ENCODE peak calls at places on chromosome 12, in five cellular contexts. One of them, this sample, is unnamed.

GRCh38 chr12:45669093-45669492 is 60.4 kb upstream of the ARID2 start:
- DNase-seq in H1: no peak
- DNase-seq in tibial artery: no peak
- DNase-seq in A673: no peak
- DNase-seq in heart right ventricle: no peak
- DNase-seq in this sample: no peak

GRCh38 chr12:47397664-47398281 is 308.1 kb downstream of the RPAP3 start:
- DNase-seq in A673: peak; percentile 87
- DNase-seq in heart right ventricle: no peak
- DNase-seq in tibial artery: no peak
- DNase-seq in H1: no peak
- DNase-seq in this sample: peak; percentile 68

GRCh38 chr12:54251667-54252284 is 28.1 kb downstream of the CBX5 start:
- DNase-seq in heart right ventricle: no peak
- DNase-seq in tibial artery: no peak
- DNase-seq in H1: no peak
- DNase-seq in A673: peak; percentile 71
- DNase-seq in this sample: peak; percentile 59

GRCh38 chr12:83823386-83824045 is 1089.1 kb downstream of the SLC6A15 start:
- DNase-seq in H1: peak; percentile 78
- DNase-seq in A673: peak; percentile 67
- DNase-seq in tibial artery: no peak
- DNase-seq in heart right ventricle: peak; percentile 43
- DNase-seq in this sample: peak; percentile 35

GRCh38 chr12:238736-239398 is 23.8 kb downstream of the SLC6A13 start:
- DNase-seq in tibial artery: no peak
- DNase-seq in A673: no peak
- DNase-seq in H1: no peak
- DNase-seq in heart right ventricle: no peak
- DNase-seq in this sample: no peak

GRCh38 chr12:111405856-111406473 is at the start of gene SH2B3:
- DNase-seq in A673: no peak
- DNase-seq in tibial artery: no peak
- DNase-seq in H1: no peak
- DNase-seq in heart right ventricle: no peak
- DNase-seq in this sample: no peak

GRCh38 chr12:72271741-72272661 is at the start of gene TRHDE:
- DNase-seq in heart right ventricle: peak; percentile 23
- DNase-seq in H1: peak; percentile 75
- DNase-seq in tibial artery: peak; percentile 70
- DNase-seq in A673: peak; percentile 84
- DNase-seq in this sample: peak; percentile 20

GRCh38 chr12:30088259-30088995 is 304.7 kb upstream of the TMTC1 start:
- DNase-seq in H1: no peak
- DNase-seq in A673: no peak
- DNase-seq in heart right ventricle: no peak
- DNase-seq in tibial artery: no peak
- DNase-seq in this sample: no peak

GRCh38 chr12:101573743-101574142 is 21.0 kb upstream of the MYBPC1 start:
- DNase-seq in H1: no peak
- DNase-seq in A673: no peak
- DNase-seq in tibial artery: no peak
- DNase-seq in heart right ventricle: no peak
- DNase-seq in this sample: no peak

GRCh38 chr12:42935756-42936155 is 346.2 kb upstream of the PRICKLE1 start:
- DNase-seq in tibial artery: no peak
- DNase-seq in H1: no peak
- DNase-seq in heart right ventricle: no peak
- DNase-seq in A673: no peak
- DNase-seq in this sample: no peak

GRCh38 chr12:11743333-11743732 is 93.9 kb downstream of the ETV6 start:
- DNase-seq in tibial artery: no peak
- DNase-seq in A673: no peak
- DNase-seq in heart right ventricle: no peak
- DNase-seq in H1: no peak
- DNase-seq in this sample: no peak

GRCh38 chr12:128323526-128323925 is 56.6 kb downstream of the TMEM132C start:
- DNase-seq in heart right ventricle: no peak
- DNase-seq in A673: no peak
- DNase-seq in tibial artery: no peak
- DNase-seq in H1: no peak
- DNase-seq in this sample: no peak

GRCh38 chr12:12999959-13000615 is at the start of gene HEBP1:
- DNase-seq in tibial artery: peak; percentile 97
- DNase-seq in A673: peak; percentile 87
- DNase-seq in heart right ventricle: peak; percentile 98
- DNase-seq in H1: peak; percentile 99
- DNase-seq in this sample: peak; percentile 86

GRCh38 chr12:1318327-1319031 is 275.9 kb downstream of the FBXL14 start:
- DNase-seq in A673: peak; percentile 58
- DNase-seq in H1: no peak
- DNase-seq in heart right ventricle: peak; percentile 19
- DNase-seq in tibial artery: no peak
- DNase-seq in this sample: peak; percentile 2

GRCh38 chr12:3054993-3055711 is 22.0 kb upstream of the TSPAN9 start:
- DNase-seq in heart right ventricle: no peak
- DNase-seq in A673: no peak
- DNase-seq in tibial artery: no peak
- DNase-seq in H1: no peak
- DNase-seq in this sample: no peak

GRCh38 chr12:10179871-10180270 is 1.0 kb downstream of the TMEM52B start:
- DNase-seq in H1: no peak
- DNase-seq in heart right ventricle: no peak
- DNase-seq in tibial artery: no peak
- DNase-seq in A673: no peak
- DNase-seq in this sample: no peak

GRCh38 chr12:131104464-131105350 is 151.0 kb downstream of the ADGRD1 start:
- DNase-seq in A673: peak; percentile 83
- DNase-seq in H1: peak; percentile 96
- DNase-seq in heart right ventricle: peak; percentile 90
- DNase-seq in tibial artery: peak; percentile 79
- DNase-seq in this sample: peak; percentile 63

GRCh38 chr12:120774169-120774916 is 48.7 kb downstream of the ACADS start:
- DNase-seq in heart right ventricle: no peak
- DNase-seq in A673: no peak
- DNase-seq in H1: no peak
- DNase-seq in tibial artery: no peak
- DNase-seq in this sample: no peak

GRCh38 chr12:93167841-93168492 is 209.8 kb upstream of the NUDT4 start:
- DNase-seq in tibial artery: no peak
- DNase-seq in A673: peak; percentile 89
- DNase-seq in H1: no peak
- DNase-seq in heart right ventricle: no peak
- DNase-seq in this sample: no peak

GRCh38 chr12:10160659-10161386 is 11.1 kb downstream of the OLR1 start:
- DNase-seq in tibial artery: no peak
- DNase-seq in H1: no peak
- DNase-seq in heart right ventricle: no peak
- DNase-seq in A673: no peak
- DNase-seq in this sample: no peak

GRCh38 chr12:124764870-124765570 is 98.6 kb downstream of the SCARB1 start:
- DNase-seq in heart right ventricle: no peak
- DNase-seq in A673: no peak
- DNase-seq in H1: no peak
- DNase-seq in tibial artery: peak; percentile 81
- DNase-seq in this sample: peak; percentile 55

GRCh38 chr12:2961705-2962104 is 2.5 kb downstream of the TEAD4 start:
- DNase-seq in A673: no peak
- DNase-seq in tibial artery: no peak
- DNase-seq in H1: no peak
- DNase-seq in heart right ventricle: no peak
- DNase-seq in this sample: no peak

GRCh38 chr12:47730341-47730744 is 5.1 kb upstream of the ENDOU start:
- DNase-seq in heart right ventricle: no peak
- DNase-seq in H1: no peak
- DNase-seq in tibial artery: no peak
- DNase-seq in A673: no peak
- DNase-seq in this sample: no peak

GRCh38 chr12:53122961-53123468 is 19.7 kb downstream of the SOAT2 start:
- DNase-seq in H1: peak; percentile 35
- DNase-seq in tibial artery: no peak
- DNase-seq in heart right ventricle: no peak
- DNase-seq in A673: peak; percentile 53
- DNase-seq in this sample: no peak

GRCh38 chr12:111467862-111468245 is 62.1 kb downstream of the SH2B3 start:
- DNase-seq in H1: no peak
- DNase-seq in heart right ventricle: no peak
- DNase-seq in tibial artery: no peak
- DNase-seq in A673: no peak
- DNase-seq in this sample: no peak

GRCh38 chr12:113591480-113591971 is 119.9 kb upstream of the LHX5 start:
- DNase-seq in H1: peak; percentile 62
- DNase-seq in heart right ventricle: no peak
- DNase-seq in tibial artery: peak; percentile 29
- DNase-seq in A673: peak; percentile 60
- DNase-seq in this sample: no peak

GRCh38 chr12:124408822-124409517 is 114.1 kb downstream of the RFLNA start:
- DNase-seq in H1: no peak
- DNase-seq in A673: no peak
- DNase-seq in heart right ventricle: no peak
- DNase-seq in tibial artery: no peak
- DNase-seq in this sample: no peak

GRCh38 chr12:82942963-82943362 is 256.3 kb downstream of the TMTC2 start:
- DNase-seq in A673: no peak
- DNase-seq in H1: no peak
- DNase-seq in heart right ventricle: no peak
- DNase-seq in tibial artery: no peak
- DNase-seq in this sample: no peak

GRCh38 chr12:89649820-89650219 is 58.8 kb downstream of the ATP2B1 start:
- DNase-seq in tibial artery: no peak
- DNase-seq in H1: no peak
- DNase-seq in A673: no peak
- DNase-seq in heart right ventricle: no peak
- DNase-seq in this sample: no peak

GRCh38 chr12:116670859-116671258 is 67.0 kb downstream of the SPRING1 start:
- DNase-seq in heart right ventricle: no peak
- DNase-seq in tibial artery: no peak
- DNase-seq in H1: no peak
- DNase-seq in A673: no peak
- DNase-seq in this sample: no peak

DNA sequence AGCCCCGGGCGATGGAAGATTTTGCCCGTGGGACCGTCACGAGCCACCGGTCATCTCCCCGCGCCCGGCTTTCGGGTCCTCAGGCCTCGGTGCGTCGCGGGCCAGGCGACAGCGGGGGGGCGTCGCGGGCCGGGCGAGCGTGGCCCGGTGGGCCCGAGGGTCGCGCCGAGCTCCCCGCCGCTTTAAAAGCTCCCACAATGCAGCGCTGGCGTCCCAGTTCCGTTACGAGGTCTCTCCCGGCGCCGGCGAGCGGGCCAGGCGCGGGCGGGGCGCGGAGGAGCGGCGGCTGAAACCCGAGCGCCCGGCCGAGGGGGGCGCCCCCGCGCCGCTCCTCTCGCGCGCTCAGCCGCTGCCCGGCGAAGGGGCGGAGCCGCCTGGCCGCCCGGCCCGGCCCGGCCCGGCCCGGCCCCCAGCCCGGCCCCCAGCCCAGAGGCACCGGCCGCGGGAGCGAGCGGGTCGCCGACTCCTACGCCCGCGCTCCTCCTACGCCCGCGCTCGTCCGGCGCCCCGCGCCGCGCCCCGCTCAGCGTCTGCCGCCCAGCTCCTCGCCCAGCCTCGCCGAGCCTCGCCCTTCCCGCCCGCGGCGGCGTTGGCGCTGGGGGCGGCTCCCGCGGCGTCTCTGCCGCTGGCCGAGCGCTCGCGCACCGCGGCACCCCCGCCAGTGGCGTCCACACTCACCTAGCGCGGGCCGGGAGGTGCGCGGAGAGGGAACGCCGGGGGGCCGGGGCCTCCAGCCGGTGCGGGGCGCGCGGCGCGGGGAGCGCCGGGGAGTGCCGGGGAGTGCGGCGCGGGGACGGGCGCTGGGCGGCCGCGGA is at the start of gene RASSF8:
- DNase-seq in heart right ventricle: peak; percentile 83
- DNase-seq in A673: peak; percentile 79
- DNase-seq in tibial artery: peak; percentile 85
- DNase-seq in H1: peak; percentile 79
- DNase-seq in this sample: peak; percentile 46
- TF ChIP-seq CTCF in heart right ventricle: no peak
- TF ChIP-seq CTCF in A673: no peak
- TF ChIP-seq CTCF in tibial artery: no peak
- TF ChIP-seq CTCF in H1: no peak
- TF ChIP-seq CTCF in this sample: no peak

DNA sequence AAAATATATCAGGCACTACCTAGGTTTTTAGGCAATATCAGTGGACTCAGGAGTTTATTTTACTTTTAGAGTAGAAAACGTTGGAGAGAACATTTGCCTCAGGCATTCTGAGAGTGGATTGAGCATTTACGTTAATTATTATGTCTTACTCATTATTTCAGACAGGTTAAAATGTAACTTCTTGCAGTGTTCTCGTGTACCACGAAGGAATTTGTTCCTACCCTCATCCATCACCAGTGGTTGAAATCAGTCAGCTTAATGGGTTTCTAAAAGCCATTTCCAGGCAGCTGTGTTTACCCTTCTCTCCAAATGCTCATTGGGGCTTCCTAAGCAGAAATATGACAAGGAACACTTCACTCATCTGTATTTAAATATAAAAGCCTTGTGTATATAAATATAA is 9.1 kb upstream of the LDHB start:
- DNase-seq in tibial artery: no peak
- DNase-seq in H1: no peak
- DNase-seq in heart right ventricle: no peak
- DNase-seq in A673: no peak
- DNase-seq in this sample: no peak
- H3K27ac ChIP-seq in tibial artery: no peak overlapping the region
- H3K27ac ChIP-seq in H1: no peak overlapping the region
- H3K27ac ChIP-seq in heart right ventricle: no peak overlapping the region
- H3K27ac ChIP-seq in A673: no peak overlapping the region
- H3K27ac ChIP-seq in this sample: no peak overlapping the region

GRCh38 chr12:57756406-57757341 is 1.8 kb downstream of the MARCHF9 start:
- DNase-seq in heart right ventricle: peak; percentile 47
- DNase-seq in A673: no peak
- DNase-seq in tibial artery: no peak
- DNase-seq in H1: peak; percentile 88
- DNase-seq in this sample: no peak
- TF ChIP-seq CTCF in heart right ventricle: peak; percentile 46
- TF ChIP-seq CTCF in A673: peak; percentile 73
- TF ChIP-seq CTCF in tibial artery: peak; percentile 31
- TF ChIP-seq CTCF in H1: peak; percentile 97
- TF ChIP-seq CTCF in this sample: peak; percentile 89

DNA sequence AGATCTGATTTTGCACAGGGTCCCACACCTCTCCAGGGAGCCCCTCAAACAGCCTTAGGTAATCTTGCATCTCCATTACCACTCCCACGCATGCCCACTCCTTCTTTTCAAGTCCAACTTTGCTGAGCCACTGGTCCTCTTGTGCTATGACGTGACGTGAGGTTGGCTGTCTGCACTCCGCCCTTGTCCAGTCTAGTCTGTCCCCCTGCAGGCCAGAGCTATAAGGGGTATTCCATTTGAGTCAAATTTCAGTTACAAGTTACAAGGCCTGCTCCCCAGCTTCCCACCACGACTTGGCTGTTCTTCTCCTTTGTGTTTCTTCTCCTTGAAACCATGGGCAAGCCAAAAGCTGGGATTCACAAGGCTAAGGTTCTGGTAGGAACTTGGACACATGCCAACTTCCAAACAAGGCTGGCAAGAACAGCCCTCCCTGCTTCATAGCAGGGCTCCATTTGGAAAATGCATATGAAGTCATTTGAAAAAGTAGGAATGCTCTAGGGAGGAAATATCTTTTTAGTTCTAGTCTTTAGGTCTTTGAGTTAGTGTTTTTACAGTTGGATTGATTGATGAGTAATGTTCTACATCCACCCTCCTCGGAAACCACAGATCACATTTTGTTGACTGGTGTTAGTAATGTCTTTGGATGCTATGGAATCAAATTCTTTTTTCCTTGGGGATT is 49.1 kb downstream of the KCNA1 start:
- DNase-seq in heart right ventricle: no peak
- DNase-seq in H1: no peak
- DNase-seq in tibial artery: no peak
- DNase-seq in A673: no peak
- DNase-seq in this sample: no peak
- H3K27ac ChIP-seq in heart right ventricle: no peak overlapping the region
- H3K27ac ChIP-seq in H1: no peak overlapping the region
- H3K27ac ChIP-seq in tibial artery: no peak overlapping the region
- H3K27ac ChIP-seq in A673: no peak overlapping the region
- H3K27ac ChIP-seq in this sample: no peak overlapping the region